ENCODE peak calls at places on chromosome 20, in eight cellular contexts. One of them, this sample, is unnamed.
A peak's percentile ranks its signal among the peaks of the same experiment; 100 is the strongest.

GRCh38 chr20:62641749-62642665 is at the start of gene SLCO4A1:
- DNase-seq in stimulated activated CD4-positive, alpha-beta T cell treated with anti-CD3 and anti-CD28 coated beads, Interleukin-1b, Interleukin-23, amount 100 ng/mL, for 24 hours: peak; percentile 65
- DNase-seq in endothelial cell: peak; percentile 39
- DNase-seq in AG10803: no peak
- DNase-seq in sciatic nerve: peak; percentile 79
- DNase-seq in NCI-H1105: peak; percentile 75
- DNase-seq in HuH-7.5: no peak
- DNase-seq in HFFc6: peak; percentile 25
- DNase-seq in this sample: peak; percentile 81

GRCh38 chr20:63846128-63846771 is 15.0 kb upstream of the ABHD16B start:
- DNase-seq in stimulated activated CD4-positive, alpha-beta T cell treated with anti-CD3 and anti-CD28 coated beads, Interleukin-1b, Interleukin-23, amount 100 ng/mL, for 24 hours: no peak
- DNase-seq in endothelial cell: no peak
- DNase-seq in AG10803: no peak
- DNase-seq in sciatic nerve: no peak
- DNase-seq in NCI-H1105: no peak
- DNase-seq in HuH-7.5: peak; percentile 94
- DNase-seq in HFFc6: peak; percentile 16
- DNase-seq in this sample: no peak

GRCh38 chr20:3119044-3119443 is 34.5 kb upstream of the AVP start:
- DNase-seq in stimulated activated CD4-positive, alpha-beta T cell treated with anti-CD3 and anti-CD28 coated beads, Interleukin-1b, Interleukin-23, amount 100 ng/mL, for 24 hours: no peak
- DNase-seq in endothelial cell: no peak
- DNase-seq in AG10803: no peak
- DNase-seq in sciatic nerve: no peak
- DNase-seq in NCI-H1105: no peak
- DNase-seq in HuH-7.5: no peak
- DNase-seq in HFFc6: no peak
- DNase-seq in this sample: no peak

GRCh38 chr20:4488407-4489339 is 233.0 kb upstream of the PRND start:
- DNase-seq in stimulated activated CD4-positive, alpha-beta T cell treated with anti-CD3 and anti-CD28 coated beads, Interleukin-1b, Interleukin-23, amount 100 ng/mL, for 24 hours: no peak
- DNase-seq in endothelial cell: no peak
- DNase-seq in AG10803: peak; percentile 68
- DNase-seq in sciatic nerve: no peak
- DNase-seq in NCI-H1105: no peak
- DNase-seq in HuH-7.5: no peak
- DNase-seq in HFFc6: peak; percentile 93
- DNase-seq in this sample: no peak

GRCh38 chr20:35303735-35304431 is 11.7 kb upstream of the FAM83C start:
- DNase-seq in stimulated activated CD4-positive, alpha-beta T cell treated with anti-CD3 and anti-CD28 coated beads, Interleukin-1b, Interleukin-23, amount 100 ng/mL, for 24 hours: peak; percentile 75
- DNase-seq in endothelial cell: peak; percentile 86
- DNase-seq in AG10803: peak; percentile 87
- DNase-seq in sciatic nerve: peak; percentile 84
- DNase-seq in NCI-H1105: peak; percentile 83
- DNase-seq in HuH-7.5: peak; percentile 91
- DNase-seq in HFFc6: peak; percentile 74
- DNase-seq in this sample: peak; percentile 92

GRCh38 chr20:7799872-7800271 is 140.4 kb downstream of the HAO1 start:
- DNase-seq in stimulated activated CD4-positive, alpha-beta T cell treated with anti-CD3 and anti-CD28 coated beads, Interleukin-1b, Interleukin-23, amount 100 ng/mL, for 24 hours: no peak
- DNase-seq in endothelial cell: no peak
- DNase-seq in AG10803: no peak
- DNase-seq in sciatic nerve: no peak
- DNase-seq in NCI-H1105: no peak
- DNase-seq in HuH-7.5: no peak
- DNase-seq in HFFc6: no peak
- DNase-seq in this sample: no peak

GRCh38 chr20:33732166-33732970 is 572 bp downstream of the ZNF341 start:
- DNase-seq in stimulated activated CD4-positive, alpha-beta T cell treated with anti-CD3 and anti-CD28 coated beads, Interleukin-1b, Interleukin-23, amount 100 ng/mL, for 24 hours: peak; percentile 37
- DNase-seq in endothelial cell: no peak
- DNase-seq in AG10803: peak; percentile 85
- DNase-seq in sciatic nerve: no peak
- DNase-seq in NCI-H1105: peak; percentile 95
- DNase-seq in HuH-7.5: peak; percentile 58
- DNase-seq in HFFc6: peak; percentile 58
- DNase-seq in this sample: peak; percentile 18

GRCh38 chr20:3616250-3616649 is 46.9 kb downstream of the GFRA4 start:
- DNase-seq in stimulated activated CD4-positive, alpha-beta T cell treated with anti-CD3 and anti-CD28 coated beads, Interleukin-1b, Interleukin-23, amount 100 ng/mL, for 24 hours: no peak
- DNase-seq in endothelial cell: no peak
- DNase-seq in AG10803: peak; percentile 37
- DNase-seq in sciatic nerve: no peak
- DNase-seq in NCI-H1105: no peak
- DNase-seq in HuH-7.5: no peak
- DNase-seq in HFFc6: peak; percentile 36
- DNase-seq in this sample: no peak

GRCh38 chr20:48823960-48824497 is 3.8 kb downstream of the PREX1 start:
- DNase-seq in stimulated activated CD4-positive, alpha-beta T cell treated with anti-CD3 and anti-CD28 coated beads, Interleukin-1b, Interleukin-23, amount 100 ng/mL, for 24 hours: no peak
- DNase-seq in endothelial cell: no peak
- DNase-seq in AG10803: peak; percentile 87
- DNase-seq in sciatic nerve: no peak
- DNase-seq in NCI-H1105: no peak
- DNase-seq in HuH-7.5: no peak
- DNase-seq in HFFc6: peak; percentile 83
- DNase-seq in this sample: no peak

GRCh38 chr20:34445177-34446065 is 70.8 kb upstream of the DYNLRB1 start:
- DNase-seq in stimulated activated CD4-positive, alpha-beta T cell treated with anti-CD3 and anti-CD28 coated beads, Interleukin-1b, Interleukin-23, amount 100 ng/mL, for 24 hours: no peak
- DNase-seq in endothelial cell: no peak
- DNase-seq in AG10803: no peak
- DNase-seq in sciatic nerve: no peak
- DNase-seq in NCI-H1105: no peak
- DNase-seq in HuH-7.5: no peak
- DNase-seq in HFFc6: no peak
- DNase-seq in this sample: no peak

GRCh38 chr20:37680420-37680819 is 13.4 kb upstream of the CTNNBL1 start:
- DNase-seq in stimulated activated CD4-positive, alpha-beta T cell treated with anti-CD3 and anti-CD28 coated beads, Interleukin-1b, Interleukin-23, amount 100 ng/mL, for 24 hours: no peak
- DNase-seq in endothelial cell: no peak
- DNase-seq in AG10803: no peak
- DNase-seq in sciatic nerve: no peak
- DNase-seq in NCI-H1105: no peak
- DNase-seq in HuH-7.5: no peak
- DNase-seq in HFFc6: peak; percentile 12
- DNase-seq in this sample: no peak

GRCh38 chr20:40959325-40960092 is 69.1 kb upstream of the TOP1 start:
- DNase-seq in stimulated activated CD4-positive, alpha-beta T cell treated with anti-CD3 and anti-CD28 coated beads, Interleukin-1b, Interleukin-23, amount 100 ng/mL, for 24 hours: no peak
- DNase-seq in endothelial cell: no peak
- DNase-seq in AG10803: no peak
- DNase-seq in sciatic nerve: no peak
- DNase-seq in NCI-H1105: no peak
- DNase-seq in HuH-7.5: no peak
- DNase-seq in HFFc6: no peak
- DNase-seq in this sample: no peak

GRCh38 chr20:48843125-48843806 is 15.5 kb upstream of the PREX1 start:
- DNase-seq in stimulated activated CD4-positive, alpha-beta T cell treated with anti-CD3 and anti-CD28 coated beads, Interleukin-1b, Interleukin-23, amount 100 ng/mL, for 24 hours: no peak
- DNase-seq in endothelial cell: no peak
- DNase-seq in AG10803: no peak
- DNase-seq in sciatic nerve: no peak
- DNase-seq in NCI-H1105: no peak
- DNase-seq in HuH-7.5: no peak
- DNase-seq in HFFc6: no peak
- DNase-seq in this sample: no peak

GRCh38 chr20:5833309-5833941 is 83.2 kb downstream of the SHLD1 start:
- DNase-seq in stimulated activated CD4-positive, alpha-beta T cell treated with anti-CD3 and anti-CD28 coated beads, Interleukin-1b, Interleukin-23, amount 100 ng/mL, for 24 hours: no peak
- DNase-seq in endothelial cell: no peak
- DNase-seq in AG10803: no peak
- DNase-seq in sciatic nerve: no peak
- DNase-seq in NCI-H1105: no peak
- DNase-seq in HuH-7.5: no peak
- DNase-seq in HFFc6: no peak
- DNase-seq in this sample: no peak

GRCh38 chr20:63095718-63096654 is 89.2 kb upstream of the BHLHE23 start:
- DNase-seq in stimulated activated CD4-positive, alpha-beta T cell treated with anti-CD3 and anti-CD28 coated beads, Interleukin-1b, Interleukin-23, amount 100 ng/mL, for 24 hours: no peak
- DNase-seq in endothelial cell: no peak
- DNase-seq in AG10803: no peak
- DNase-seq in sciatic nerve: peak; percentile 31
- DNase-seq in NCI-H1105: no peak
- DNase-seq in HuH-7.5: no peak
- DNase-seq in HFFc6: no peak
- DNase-seq in this sample: no peak

This sample was measured in A549.